ENCODE peak calls at places on chromosomes 16 and 17, in nine cellular contexts. I is HTR-8/SVneo; W is activated CD4-positive, alpha-beta T cell treated with anti-CD3 and anti-CD28 coated beads for 24 hours; F is foreskin fibroblast; M is stimulated activated CD4-positive, alpha-beta T cell treated with anti-CD3 and anti-CD28 coated beads, Interleukin-4, amount 100 ng/mL, for 24 hours; U is coronary artery; A is iris pigment epithelial cell; P is omental fat pad; O is hepatocyte. G is an unnamed sample.

GRCh38 chr16:76386784-76387183 is 109.6 kb downstream of the CNTNAP4 start:
- DNase-seq in F (peak), O (no peak), U (no peak), W (no peak), M (no peak), P (no peak), A (peak), I (no peak), G (no peak)

GRCh38 chr16:3004781-3005284 is 7.9 kb upstream of the CLDN9 start:
- DNase-seq in I (peak), A (no peak), F (no peak), P (no peak), O (peak), W (no peak), M (no peak), U (no peak), G (no peak)

GRCh38 chr17:33284022-33284421 is 9.1 kb downstream of the ASIC2 start:
- DNase-seq in O (peak), M (no peak), A (peak), U (no peak), I (peak), P (no peak), W (no peak), F (peak), G (no peak)

GRCh38 chr17:37743612-37743874 is 1.3 kb downstream of the HNF1B start:
- DNase-seq in O (peak), A (no peak), F (no peak), M (no peak), P (no peak), U (no peak), I (no peak), W (no peak), G (no peak)

GRCh38 chr17:74268052-74268451 is 6.0 kb upstream of the DNAI2 start:
- DNase-seq in O (no peak), F (no peak), I (no peak), A (no peak), P (no peak), M (no peak), W (no peak), U (no peak), G (no peak)

GRCh38 chr17:71926746-71927398 is 193.9 kb upstream of the SOX9 start:
- DNase-seq in A (no peak), M (no peak), F (no peak), I (peak), U (no peak), O (no peak), P (no peak), W (no peak), G (no peak)

GRCh38 chr17:62707425-62707739 is 79.9 kb downstream of the MRC2 start:
- DNase-seq in W (no peak), F (no peak), A (no peak), O (no peak), I (no peak), P (no peak), M (no peak), U (no peak), G (no peak)

GRCh38 chr17:69018687-69019086 is 42.0 kb downstream of the ABCA9 start:
- DNase-seq in P (no peak), I (no peak), W (no peak), M (no peak), A (no peak), O (no peak), F (no peak), U (no peak), G (no peak)

GRCh38 chr17:66040402-66040801 is 151.5 kb downstream of the CEP112 start:
- DNase-seq in O (no peak), W (no peak), F (no peak), I (no peak), P (no peak), A (no peak), U (no peak), M (no peak), G (no peak)

GRCh38 chr16:64380751-64381150 is 741.1 kb downstream of the CDH11 start:
- DNase-seq in O (no peak), A (no peak), U (no peak), W (no peak), I (no peak), F (no peak), M (no peak), P (no peak), G (no peak)

GRCh38 chr16:79286646-79287423 is 313.7 kb downstream of the MAF start:
- DNase-seq in P (no peak), A (no peak), M (peak), W (no peak), I (no peak), F (no peak), U (no peak), O (no peak), G (no peak)

GRCh38 chr17:30389755-30390300 is 11.1 kb downstream of the CPD start:
- DNase-seq in I (no peak), A (no peak), F (no peak), O (no peak), P (no peak), M (no peak), U (no peak), W (no peak), G (no peak)

GRCh38 chr17:75525806-75526554 is 483 bp downstream of the LLGL2 start:
- DNase-seq in A (no peak), F (no peak), U (no peak), W (no peak), M (no peak), O (peak), P (no peak), I (no peak), G (no peak)

G was measured in SJSA1.